ENCODE peak calls at places on chromosomes 5 and 9, in nine cellular contexts. O is caudate nucleus; B is iPS-NIHi11; Y is CD8-positive, alpha-beta T cell; J is naive thymus-derived CD4-positive, alpha-beta T cell; L is C1 segment of cervical spinal cord; X is psoas muscle; F is brain microvascular endothelial cell; R is stimulated activated naive CD4-positive, alpha-beta T cell. D is an unnamed sample.

GRCh38 chr9:3118081-3118480 is 274.2 kb upstream of the PUM3 start:
- DNase-seq in Y (no peak), B (no peak), L (no peak), R (no peak), J (no peak), X (no peak), F (no peak), O (no peak), D (no peak)

GRCh38 chr9:69937358-69937757 is 106.3 kb upstream of the MAMDC2 start:
- DNase-seq in J (no peak), B (no peak), R (no peak), L (no peak), Y (no peak), F (peak), O (no peak), X (no peak), D (no peak)

GRCh38 chr9:131296452-131296851 is 6.9 kb downstream of the PLPP7 start:
- DNase-seq in L (no peak), X (peak), R (no peak), B (no peak), Y (no peak), J (no peak), O (no peak), F (no peak), D (no peak)

GRCh38 chr9:29211681-29212589 is 1638.7 kb upstream of the C9orf72 start:
- DNase-seq in L (no peak), O (no peak), F (no peak), J (peak), B (peak), X (peak), Y (no peak), R (no peak), D (peak)

GRCh38 chr5:181043285-181044092 is 3.4 kb downstream of the BTNL9 start:
- DNase-seq in B (no peak), F (no peak), Y (no peak), O (no peak), X (no peak), J (no peak), R (no peak), L (no peak), D (peak)

GRCh38 chr9:371349-371748 is 156.7 kb downstream of the DOCK8 start:
- DNase-seq in J (no peak), R (no peak), O (no peak), Y (no peak), B (no peak), L (no peak), X (no peak), F (no peak), D (no peak)

GRCh38 chr5:149434162-149435014 is 55.3 kb upstream of the IL17B start:
- DNase-seq in F (peak), L (no peak), Y (no peak), B (peak), J (peak), O (no peak), R (peak), X (no peak), D (peak)

GRCh38 chr9:112355305-112355953 is 22.0 kb upstream of the PTBP3 start:
- DNase-seq in B (no peak), X (no peak), L (no peak), J (no peak), R (peak), O (no peak), F (no peak), Y (no peak), D (no peak)

GRCh38 chr9:70040506-70040905 is 3.1 kb upstream of the MAMDC2 start:
- DNase-seq in L (no peak), O (no peak), X (no peak), B (no peak), R (no peak), F (no peak), J (no peak), Y (no peak), D (no peak)

GRCh38 chr9:115524467-115525059 is 406.6 kb upstream of the TNC start:
- DNase-seq in J (no peak), X (no peak), L (peak), F (peak), R (peak), O (no peak), B (peak), Y (no peak), D (peak)

GRCh38 chr9:25704800-25705199 is 26.6 kb upstream of the TUSC1 start:
- DNase-seq in X (no peak), R (no peak), J (no peak), B (no peak), F (no peak), O (no peak), L (no peak), Y (no peak), D (no peak)

GRCh38 chr9:2066312-2067273 is 51.4 kb downstream of the SMARCA2 start:
- DNase-seq in J (no peak), O (no peak), X (no peak), F (peak), Y (no peak), B (peak), R (peak), L (no peak), D (peak)

GRCh38 chr9:128504485-128505413 is at the start of gene GLE1:
- DNase-seq in O (peak), L (peak), X (peak), Y (peak), F (peak), R (peak), B (peak), J (peak), D (peak)

GRCh38 chr5:89929173-89929572 is 480.4 kb downstream of the CETN3 start:
- DNase-seq in B (no peak), X (no peak), O (no peak), F (no peak), L (no peak), Y (no peak), J (no peak), R (no peak), D (peak)

GRCh38 chr9:73683862-73684591 is 532.4 kb downstream of the ANXA1 start:
- DNase-seq in Y (no peak), J (no peak), L (no peak), X (no peak), R (no peak), F (peak), B (peak), O (no peak), D (no peak)

GRCh38 chr9:136075881-136076678 is 19.0 kb downstream of the NACC2 start:
- DNase-seq in X (peak), R (no peak), L (no peak), Y (no peak), J (no peak), F (no peak), B (no peak), O (no peak), D (no peak)

GRCh38 chr5:176647870-176648466 is 684 bp downstream of the TSPAN17 start:
- DNase-seq in B (peak), L (peak), J (no peak), X (peak), F (no peak), O (no peak), R (no peak), Y (no peak), D (peak)

GRCh38 chr5:55540024-55540423 is 5.3 kb upstream of the PLPP1 start:
- DNase-seq in O (no peak), X (no peak), Y (no peak), L (no peak), R (no peak), F (no peak), J (no peak), B (no peak), D (no peak)

GRCh38 chr5:116787570-116787969 is 212.9 kb upstream of the SEMA6A start:
- DNase-seq in X (no peak), F (no peak), J (no peak), L (no peak), R (no peak), Y (no peak), O (no peak), B (no peak), D (no peak)

GRCh38 chr9:129290606-129291005 is 112.5 kb upstream of the IER5L start:
- DNase-seq in F (no peak), L (no peak), J (peak), R (no peak), B (no peak), Y (no peak), O (no peak), X (peak), D (peak)

GRCh38 chr5:179061025-179061424 is 852 bp downstream of the ZNF354C start:
- DNase-seq in X (peak), Y (no peak), R (no peak), F (no peak), O (no peak), L (peak), B (peak), J (no peak), D (no peak)

GRCh38 chr5:132787076-132787475 is 10.0 kb upstream of the SEPTIN8 start:
- DNase-seq in X (no peak), L (no peak), O (no peak), R (no peak), J (no peak), Y (no peak), F (peak), B (no peak), D (no peak)

GRCh38 chr5:76527685-76528161 is 95.5 kb downstream of the F2RL2 start:
- DNase-seq in L (no peak), R (no peak), Y (no peak), J (no peak), F (peak), O (no peak), B (no peak), X (no peak), D (no peak)

GRCh38 chr5:16768184-16768583 is 151.4 kb upstream of the RETREG1 start:
- DNase-seq in R (no peak), X (no peak), Y (no peak), O (no peak), F (no peak), B (no peak), J (no peak), L (no peak), D (no peak)

GRCh38 chr9:129253820-129254381 is 75.8 kb upstream of the IER5L start:
- DNase-seq in O (no peak), J (no peak), R (no peak), L (peak), B (no peak), F (peak), X (peak), Y (no peak), D (peak)

GRCh38 chr5:8908055-8908683 is 637.7 kb downstream of the SEMA5A start:
- DNase-seq in B (peak), L (no peak), X (no peak), F (peak), O (no peak), Y (no peak), R (no peak), J (no peak), D (peak)

D was measured in endodermal cell.